ENCODE peak calls at places on chromosome 3, in eight cellular contexts. F, I, U, G, L, E, N and A are unnamed samples.

GRCh38 chr3:64696896-64697295 is 9.1 kb upstream of the ADAMTS9 start:
- DNase-seq in G (no peak), N (no peak), F (no peak), E (no peak), L (no peak), I (no peak), U (no peak), A (no peak)

GRCh38 chr3:126986001-126986400 is 3.1 kb downstream of the PLXNA1 start:
- DNase-seq in L (no peak), E (no peak), G (no peak), F (no peak), I (no peak), N (no peak), U (no peak), A (no peak)

GRCh38 chr3:27758083-27758482 is 36.0 kb upstream of the EOMES start:
- DNase-seq in F (no peak), N (no peak), U (peak; percentile 68), I (peak; percentile 45), G (no peak), L (no peak), E (peak; percentile 34), A (peak; percentile 80)

GRCh38 chr3:81910244-81910852 is 148.9 kb upstream of the GBE1 start:
- DNase-seq in U (no peak), L (no peak), I (peak; percentile 17), E (peak; percentile 5), G (peak; percentile 68), F (peak; percentile 23), N (peak; percentile 10), A (peak; percentile 60)

GRCh38 chr3:153138267-153139210 is 23.5 kb upstream of the RAP2B start:
- DNase-seq in U (peak; percentile 82), L (peak; percentile 29), F (no peak), G (peak; percentile 97), I (peak; percentile 82), E (peak; percentile 55), N (no peak), A (peak; percentile 97)

GRCh38 chr3:126551066-126551838 is 7.5 kb downstream of the C3orf22 start:
- DNase-seq in G (no peak), I (no peak), U (peak; percentile 5), F (no peak), N (peak; percentile 41), E (no peak), L (peak; percentile 5), A (no peak)

GRCh38 chr3:126154391-126155279 is 25.8 kb downstream of the ALDH1L1 start:
- DNase-seq in L (no peak), I (no peak), U (no peak), E (peak; percentile 1), G (no peak), N (no peak), F (no peak), A (no peak)

GRCh38 chr3:71189480-71189879 is 394.0 kb downstream of the FOXP1 start:
- DNase-seq in L (no peak), F (no peak), G (no peak), E (no peak), N (no peak), I (no peak), U (no peak), A (peak; percentile 52)

GRCh38 chr3:101270158-101270557 is 50.2 kb downstream of the IMPG2 start:
- DNase-seq in F (no peak), I (no peak), E (no peak), L (no peak), G (no peak), U (no peak), N (peak; percentile 58), A (no peak)

GRCh38 chr3:31106204-31106603 is 211.7 kb upstream of the GADL1 start:
- DNase-seq in F (no peak), U (peak; percentile 73), L (no peak), N (no peak), I (peak; percentile 41), G (no peak), E (no peak), A (peak; percentile 85)